ENCODE peak calls at places on chromosomes 1 and 21, in seven cellular contexts. C, L, D, G, M, I and A are unnamed samples.

GRCh38 chr1:10484519-10484918 is 9.8 kb downstream of the PEX14 start:
- DNase-seq in C (no peak), L (no peak), D (no peak), G (no peak), M (peak), I (no peak), A (no peak)

GRCh38 chr1:21703318-21703963 is 34.3 kb upstream of the RAP1GAP start:
- DNase-seq in C (peak), L (no peak), D (no peak), G (peak), M (peak), I (peak), A (no peak)

GRCh38 chr1:93804412-93804811 is 74.6 kb downstream of the DNTTIP2 start:
- DNase-seq in C (no peak), L (no peak), D (no peak), G (peak), M (peak), I (peak), A (no peak)

GRCh38 chr1:36285450-36286101 is 20.6 kb upstream of the SH3D21 start:
- DNase-seq in C (peak), L (peak), D (no peak), G (peak), M (peak), I (peak), A (peak)

GRCh38 chr1:7223334-7224080 is 438.3 kb downstream of the CAMTA1 start:
- DNase-seq in C (no peak), L (no peak), D (no peak), G (peak), M (no peak), I (peak), A (no peak)

GRCh38 chr1:174659823-174660222 is 212.1 kb downstream of the GPR52 start:
- DNase-seq in C (no peak), L (no peak), D (no peak), G (no peak), M (peak), I (peak), A (no peak)

GRCh38 chr1:211639500-211640361 is 35.7 kb downstream of the NEK2 start:
- DNase-seq in C (no peak), L (no peak), D (no peak), G (peak), M (no peak), I (peak), A (no peak)

GRCh38 chr1:116871772-116872146 is 38.0 kb upstream of the PTGFRN start:
- DNase-seq in C (no peak), L (no peak), D (no peak), G (no peak), M (no peak), I (no peak), A (no peak)

GRCh38 chr1:58727363-58727762 is 27.5 kb upstream of the MYSM1 start:
- DNase-seq in C (peak), L (no peak), D (no peak), G (peak), M (peak), I (peak), A (no peak)

DNA sequence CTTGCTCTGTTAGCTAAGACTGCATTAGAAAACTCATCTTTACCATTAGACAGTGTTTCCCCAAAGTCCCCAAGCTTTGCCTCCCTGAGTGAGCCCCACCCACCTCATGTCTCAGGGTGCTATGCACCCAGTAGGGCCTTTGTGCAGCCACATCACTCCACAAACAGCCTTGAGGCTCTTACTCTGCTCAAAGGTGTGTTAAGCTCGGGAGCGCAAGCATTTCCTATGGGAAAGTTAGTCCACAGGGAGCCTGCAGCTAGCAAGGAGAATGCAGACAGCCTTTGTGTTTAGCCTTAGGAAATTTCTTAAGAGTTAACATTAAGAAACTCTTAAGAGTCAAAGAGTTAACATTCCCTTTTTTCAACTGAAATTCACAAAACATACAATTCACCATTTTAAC is 278.8 kb downstream of the AJAP1 start:
- DNase-seq in C (no peak), L (no peak), D (no peak), G (no peak), M (no peak), I (no peak), A (no peak)
- H2BK120ac ChIP-seq in C (no peak), L (no peak), D (no peak), G (no peak), M (no peak), I (no peak), A (no peak)

GRCh38 chr1:155079487-155080249 is 1.0 kb downstream of the EFNA3 start:
- DNase-seq in C (no peak), L (no peak), D (no peak), G (peak), M (no peak), I (no peak), A (no peak)
- H3K27ac ChIP-seq in C (no peak), L (no peak), D (no peak), G (no peak), M (no peak), I (no peak), A (no peak)

DNA sequence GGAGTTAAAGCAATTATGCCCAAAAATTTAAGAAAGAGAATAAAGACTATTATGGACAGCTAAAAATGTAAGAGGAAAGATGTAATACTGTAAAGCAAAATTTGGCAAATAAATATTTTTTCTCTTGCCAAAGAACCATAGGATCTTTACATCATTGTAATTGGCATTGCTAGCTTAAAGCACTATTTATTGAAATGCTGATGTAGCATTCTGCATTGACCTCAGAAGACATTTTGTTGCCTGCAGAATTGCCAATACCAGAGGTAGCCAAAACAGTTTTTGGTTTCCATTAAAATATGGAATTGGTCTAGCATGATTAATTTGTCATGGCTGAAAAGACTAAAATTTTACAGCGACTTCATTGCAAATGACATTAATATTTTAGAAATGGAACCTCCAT is 191.5 kb upstream of the CHODL start:
- DNase-seq in C (no peak), L (no peak), D (no peak), G (no peak), M (no peak), I (no peak), A (no peak)
- H3K18ac ChIP-seq in C (no peak), L (no peak), D (no peak), G (no peak), M (no peak), I (no peak), A (no peak)

GRCh38 chr1:208606976-208607375 is 362.8 kb upstream of the PLXNA2 start:
- DNase-seq in C (no peak), L (no peak), D (no peak), G (no peak), M (no peak), I (no peak), A (no peak)

GRCh38 chr1:208604295-208604694 is 360.1 kb upstream of the PLXNA2 start:
- DNase-seq in C (no peak), L (no peak), D (no peak), G (peak), M (no peak), I (no peak), A (no peak)

GRCh38 chr1:208603721-208604120 is 359.5 kb upstream of the PLXNA2 start:
- DNase-seq in C (no peak), L (no peak), D (no peak), G (no peak), M (no peak), I (no peak), A (no peak)

DNA sequence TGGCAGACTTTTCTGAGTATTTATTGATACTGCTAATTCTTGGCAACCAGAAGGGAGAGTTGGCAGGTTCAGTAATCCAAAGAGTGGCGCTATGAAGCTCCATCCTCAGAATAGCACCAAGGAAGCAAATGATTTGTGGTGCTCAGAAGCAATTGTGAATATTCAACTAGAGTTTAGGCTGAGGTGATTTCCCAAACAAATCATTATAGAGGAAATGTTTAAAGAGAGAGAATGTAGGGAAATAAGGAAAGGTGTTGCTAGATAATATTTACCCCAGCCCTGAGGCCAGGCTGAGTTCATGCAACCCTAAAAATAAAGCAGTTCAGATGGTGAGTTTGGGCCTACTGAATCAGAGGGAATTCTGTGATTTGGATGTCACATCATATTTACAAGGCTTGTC is 363.4 kb upstream of the PLXNA2 start:
- DNase-seq in C (no peak), L (no peak), D (no peak), G (no peak), M (no peak), I (no peak), A (no peak)
- H2BK120ac ChIP-seq in C (no peak), L (no peak), D (no peak), G (no peak), M (no peak), I (no peak), A (no peak)